ENCODE peak calls at places on chromosomes 12 and 14, in ten cellular contexts. Z is HepG2, U is H1, B is spleen, R is left ventricle myocardium inferior, J is fibroblast of villous mesenchyme, I is body of pancreas, H is BE2C, D is neural progenitor cell, X is A549. T is an unnamed sample.

GRCh38 chr12:89451876-89452275 is 72.7 kb downstream of the GALNT4 start:
- DNase-seq in U (peak; percentile 50), R (peak; percentile 25), I (peak; percentile 12), D (peak; percentile 74), H (no peak), X (no peak), Z (no peak), B (no peak), J (peak; percentile 91), T (peak; percentile 62)

GRCh38 chr12:52675301-52675701 is 4.9 kb downstream of the KRT1 start:
- DNase-seq in R (no peak), J (no peak), B (no peak), Z (no peak), H (no peak), I (no peak), U (no peak), D (no peak), X (no peak), T (no peak)

GRCh38 chr12:131346578-131347344 is 364.1 kb upstream of the SFSWAP start:
- DNase-seq in D (no peak), U (no peak), R (no peak), J (no peak), H (no peak), I (no peak), Z (no peak), B (no peak), X (no peak), T (no peak)

GRCh38 chr12:121793501-121793835 is at the start of gene RHOF:
- DNase-seq in J (no peak), D (peak; percentile 80), U (no peak), R (peak; percentile 58), I (peak; percentile 44), B (peak; percentile 95), X (no peak), Z (no peak), H (peak; percentile 69), T (no peak)

GRCh38 chr12:570237-570925 is 92.9 kb downstream of the NINJ2 start:
- DNase-seq in I (peak; percentile 80), R (peak; percentile 81), Z (peak; percentile 77), X (peak; percentile 98), U (peak; percentile 80), D (peak; percentile 70), H (peak; percentile 68), J (peak; percentile 85), B (peak; percentile 85), T (no peak)

GRCh38 chr12:113142173-113142885 is 6.8 kb upstream of the RASAL1 start:
- DNase-seq in B (peak; percentile 76), Z (peak; percentile 17), D (no peak), H (no peak), I (peak; percentile 82), J (no peak), X (no peak), U (no peak), R (peak; percentile 44), T (no peak)

GRCh38 chr14:24817638-24818053 is 183.7 kb upstream of the GZMB start:
- DNase-seq in R (no peak), I (no peak), B (no peak), X (no peak), D (peak; percentile 25), H (no peak), J (no peak), Z (no peak), U (no peak), T (no peak)

GRCh38 chr12:92927055-92927435 is 2.0 kb downstream of the EEA1 start:
- DNase-seq in I (no peak), B (no peak), X (no peak), Z (peak; percentile 29), H (peak; percentile 29), R (no peak), D (peak; percentile 42), U (no peak), J (no peak), T (no peak)

GRCh38 chr12:79535751-79536150 is 155.0 kb downstream of the PAWR start:
- DNase-seq in I (no peak), U (no peak), H (no peak), Z (no peak), D (no peak), X (no peak), J (no peak), B (no peak), R (no peak), T (no peak)

GRCh38 chr12:89085421-89085820 is 266.9 kb downstream of the DUSP6 start:
- DNase-seq in D (no peak), B (no peak), R (peak; percentile 37), I (no peak), X (no peak), J (no peak), H (no peak), Z (no peak), U (no peak), T (no peak)

DNA sequence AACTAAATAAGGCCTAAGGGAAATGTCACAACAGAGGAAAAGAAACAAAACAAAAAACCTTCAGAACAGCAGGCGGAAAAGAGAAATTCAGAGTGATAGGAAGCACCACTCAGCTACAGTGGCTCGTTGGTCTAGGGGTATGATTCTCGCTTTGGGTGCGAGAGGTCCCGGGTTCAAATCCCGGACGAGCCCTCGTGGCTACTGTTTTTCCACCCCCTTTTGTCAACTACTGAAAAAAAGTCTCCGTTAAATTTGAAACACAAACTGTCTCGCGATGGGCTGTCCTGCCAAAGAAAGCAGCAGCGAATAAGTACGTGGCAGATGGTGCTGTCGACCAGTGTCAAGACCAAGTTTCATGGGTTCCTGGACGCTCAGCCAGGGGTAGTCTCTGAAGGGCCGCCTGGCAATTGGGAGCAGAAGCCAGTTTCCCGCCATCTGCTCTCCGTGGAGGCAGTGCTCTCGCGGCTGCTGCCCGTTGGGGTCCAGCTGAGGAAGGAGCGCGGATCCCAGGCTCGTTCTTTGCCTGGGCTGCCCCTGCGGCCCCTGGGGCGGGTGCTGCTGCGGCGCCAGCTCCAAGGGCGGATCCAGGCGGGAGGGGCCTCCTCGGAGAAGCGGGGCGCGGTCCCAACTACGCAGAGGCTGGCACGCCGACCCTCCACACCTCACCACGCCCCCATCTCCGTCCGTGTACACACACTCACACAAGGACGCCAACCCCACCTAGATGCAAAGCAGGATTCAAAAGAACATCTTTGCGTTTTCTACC is at the start of gene RNASE4:
- DNase-seq in B (peak; percentile 93), J (peak; percentile 87), D (peak; percentile 77), U (peak; percentile 85), R (peak; percentile 85), I (peak; percentile 86), H (peak; percentile 85), X (peak; percentile 71), Z (peak; percentile 85), T (no peak)
- TF ChIP-seq CTCF in B (no peak), J (no peak), D (no peak), U (no peak), R (no peak), I (no peak), H (no peak), X (no peak), Z (peak; percentile 34), T (no peak)

GRCh38 chr14:66330218-66330617 is 156.0 kb upstream of the CCDC196 start:
- DNase-seq in Z (no peak), R (no peak), D (no peak), X (no peak), J (no peak), I (no peak), B (no peak), H (no peak), U (no peak), T (no peak)
- H3K4me3 ChIP-seq in Z (no peak overlapping the region), R (no peak overlapping the region), D (no peak overlapping the region), X (no peak overlapping the region), J (no peak overlapping the region), I (no peak overlapping the region), B (no peak overlapping the region), H (no peak overlapping the region), U (no peak overlapping the region), T (no peak overlapping the region)

GRCh38 chr14:21985081-21985480 is 311.5 kb upstream of the OR4E1 start:
- DNase-seq in B (no peak), I (no peak), U (no peak), J (no peak), H (no peak), R (no peak), D (no peak), Z (no peak), X (no peak), T (no peak)

GRCh38 chr14:21988413-21988812 is 314.8 kb upstream of the OR4E1 start:
- DNase-seq in D (no peak), X (no peak), B (no peak), I (no peak), R (no peak), H (no peak), J (no peak), Z (no peak), U (no peak), T (no peak)

GRCh38 chr14:21990116-21990515 is 316.5 kb upstream of the OR4E1 start:
- DNase-seq in B (no peak), J (no peak), Z (no peak), X (no peak), D (peak; percentile 31), U (no peak), R (no peak), H (no peak), I (no peak), T (no peak)

GRCh38 chr14:21989090-21989489 is 315.5 kb upstream of the OR4E1 start:
- DNase-seq in R (no peak), J (peak; percentile 14), D (no peak), H (no peak), I (no peak), U (no peak), Z (no peak), X (no peak), B (no peak), T (no peak)

DNA sequence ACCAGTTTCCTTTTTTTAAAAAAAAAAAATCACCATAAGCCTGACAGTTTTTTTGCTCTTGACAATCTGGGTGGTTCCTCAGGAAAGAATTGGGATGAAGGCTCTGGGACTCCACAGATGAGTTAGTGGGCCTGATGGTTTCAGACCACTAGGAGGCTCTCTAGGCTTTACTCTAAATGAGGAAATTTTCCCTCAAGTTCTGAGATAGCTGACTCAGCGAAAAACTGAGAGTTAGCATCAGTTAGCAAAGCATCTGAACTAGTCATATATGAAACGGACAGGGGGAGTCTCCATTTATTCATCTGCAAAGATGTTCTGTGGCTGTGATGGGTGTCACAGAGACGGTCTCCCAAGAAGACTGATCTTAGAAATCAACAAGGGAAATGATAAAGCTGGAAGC is 314.3 kb upstream of the OR4E1 start:
- DNase-seq in I (no peak), H (peak; percentile 16), U (no peak), R (no peak), Z (peak; percentile 68), X (peak; percentile 36), B (no peak), J (peak; percentile 26), D (peak; percentile 75), T (no peak)
- TF ChIP-seq CTCF in I (peak; percentile 21), H (peak; percentile 66), U (no peak), R (peak; percentile 46), Z (peak; percentile 43), X (peak; percentile 43), B (no peak), J (peak; percentile 58), D (peak; percentile 73), T (no peak)

GRCh38 chr12:90585640-90586304 is 369.2 kb downstream of the CCER1 start:
- DNase-seq in U (no peak), X (no peak), H (no peak), R (no peak), Z (no peak), J (no peak), I (no peak), B (no peak), D (no peak), T (no peak)

GRCh38 chr12:90593596-90594290 is 361.2 kb downstream of the CCER1 start:
- DNase-seq in I (no peak), X (no peak), U (no peak), D (no peak), Z (no peak), B (no peak), R (no peak), J (no peak), H (no peak), T (no peak)

GRCh38 chr12:90589966-90590365 is 365.0 kb downstream of the CCER1 start:
- DNase-seq in D (no peak), I (no peak), U (no peak), R (no peak), H (no peak), B (no peak), Z (no peak), J (no peak), X (no peak), T (no peak)
- H3K4me3 ChIP-seq in D (no peak overlapping the region), I (no peak overlapping the region), U (no peak overlapping the region), R (no peak overlapping the region), H (no peak overlapping the region), B (no peak overlapping the region), Z (no peak overlapping the region), J (no peak overlapping the region), X (no peak overlapping the region), T (no peak overlapping the region)